ENCODE peak calls at places on chromosome 16, in eight cellular contexts. Z, A, K, N, P, F, D and M are unnamed samples.

GRCh38 chr16:67165121-67166034 is 833 bp downstream of the HSF4 start:
- DNase-seq in Z (no peak), A (no peak), K (no peak), N (no peak), P (no peak), F (no peak), D (no peak), M (no peak)

GRCh38 chr16:49886554-49887121 is 30.7 kb upstream of the ZNF423 start:
- DNase-seq in Z (no peak), A (no peak), K (no peak), N (no peak), P (no peak), F (no peak), D (no peak), M (no peak)

GRCh38 chr16:19595043-19595767 is 39.7 kb downstream of the VPS35L start:
- DNase-seq in Z (no peak), A (peak), K (no peak), N (no peak), P (no peak), F (no peak), D (no peak), M (no peak)

GRCh38 chr16:84633622-84634021 is 14.7 kb upstream of the KLHL36 start:
- DNase-seq in Z (no peak), A (peak), K (no peak), N (no peak), P (peak), F (no peak), D (no peak), M (no peak)

GRCh38 chr16:46629331-46629843 is 8.2 kb upstream of the SHCBP1 start:
- DNase-seq in Z (no peak), A (peak), K (no peak), N (no peak), P (peak), F (no peak), D (no peak), M (no peak)

GRCh38 chr16:59698341-59698979 is 964.3 kb upstream of the GOT2 start:
- DNase-seq in Z (no peak), A (no peak), K (no peak), N (no peak), P (peak), F (no peak), D (no peak), M (no peak)

GRCh38 chr16:78105517-78105916 is 6.1 kb downstream of the WWOX start:
- DNase-seq in Z (no peak), A (no peak), K (no peak), N (no peak), P (no peak), F (no peak), D (no peak), M (no peak)

GRCh38 chr16:80681436-80681835 is 123.0 kb downstream of the CDYL2 start:
- DNase-seq in Z (no peak), A (no peak), K (no peak), N (no peak), P (no peak), F (no peak), D (no peak), M (no peak)

GRCh38 chr16:15510992-15511391 is 76.6 kb downstream of the BMERB1 start:
- DNase-seq in Z (no peak), A (no peak), K (no peak), N (no peak), P (no peak), F (no peak), D (no peak), M (no peak)

GRCh38 chr16:11402051-11402744 is 56.9 kb downstream of the RMI2 start:
- DNase-seq in Z (no peak), A (no peak), K (no peak), N (no peak), P (no peak), F (no peak), D (no peak), M (no peak)

GRCh38 chr16:70689970-70690905 is 4.4 kb upstream of the MTSS2 start:
- DNase-seq in Z (no peak), A (no peak), K (no peak), N (no peak), P (peak), F (no peak), D (no peak), M (no peak)

GRCh38 chr16:75230471-75231110 is 11.8 kb downstream of the CTRB1 start:
- DNase-seq in Z (no peak), A (no peak), K (no peak), N (no peak), P (no peak), F (no peak), D (no peak), M (no peak)

GRCh38 chr16:71954699-71955195 is 45.5 kb downstream of the PKD1L3 start:
- DNase-seq in Z (no peak), A (no peak), K (no peak), N (no peak), P (no peak), F (no peak), D (no peak), M (no peak)

GRCh38 chr16:84479716-84480450 is 24.6 kb downstream of the MEAK7 start:
- DNase-seq in Z (no peak), A (no peak), K (no peak), N (no peak), P (no peak), F (no peak), D (no peak), M (no peak)

GRCh38 chr16:27242868-27243590 is 25.5 kb downstream of the NSMCE1 start:
- DNase-seq in Z (no peak), A (peak), K (no peak), N (no peak), P (no peak), F (no peak), D (no peak), M (peak)

GRCh38 chr16:28003923-28004322 is 59.6 kb downstream of the GSG1L start:
- DNase-seq in Z (no peak), A (no peak), K (no peak), N (no peak), P (no peak), F (no peak), D (no peak), M (no peak)

GRCh38 chr16:14618566-14618965 is 11.5 kb downstream of the PARN start:
- DNase-seq in Z (no peak), A (no peak), K (no peak), N (no peak), P (no peak), F (no peak), D (no peak), M (no peak)

GRCh38 chr16:12497558-12497957 is 306.1 kb downstream of the CPPED1 start:
- DNase-seq in Z (no peak), A (no peak), K (no peak), N (peak), P (no peak), F (no peak), D (no peak), M (no peak)

GRCh38 chr16:78925071-78925714 is 675.3 kb downstream of the MAF start:
- DNase-seq in Z (no peak), A (no peak), K (no peak), N (peak), P (no peak), F (no peak), D (peak), M (peak)

GRCh38 chr16:35749253-35750141 is 2290.1 kb downstream of the TP53TG3F start:
- DNase-seq in Z (no peak), A (no peak), K (peak), N (no peak), P (no peak), F (no peak), D (no peak), M (no peak)

GRCh38 chr16:1781758-1782407 is 488 bp downstream of the SPSB3 start:
- DNase-seq in Z (no peak), A (peak), K (no peak), N (peak), P (no peak), F (no peak), D (no peak), M (peak)

GRCh38 chr16:1150511-1150982 is 2.4 kb upstream of the CACNA1H start:
- DNase-seq in Z (no peak), A (no peak), K (no peak), N (peak), P (peak), F (no peak), D (no peak), M (peak)

GRCh38 chr16:29745126-29745852 is 501 bp downstream of the C16orf54 start:
- DNase-seq in Z (peak), A (no peak), K (peak), N (no peak), P (no peak), F (no peak), D (no peak), M (peak)